ENCODE peak calls at places on chromosome X, in seven cellular contexts. N is A549, H is HCT116, P is SK-N-SH, K is K562, S is HepG2, T is GM12878. V is an unnamed sample.

GRCh38 chrX:139204903-139205667 is 325.5 kb upstream of the F9 start:
- DNase-seq in N (peak; percentile 14), H (no peak), P (peak; percentile 27), K (peak; percentile 62), S (no peak), T (no peak), V (peak; percentile 69)

GRCh38 chrX:115958687-115959359 is 211.7 kb upstream of the AGTR2 start:
- DNase-seq in N (no peak), H (no peak), P (peak; percentile 37), K (no peak), S (no peak), T (no peak), V (no peak)

GRCh38 chrX:50762578-50762977 is 51.4 kb downstream of the SHROOM4 start:
- DNase-seq in N (no peak), H (no peak), P (no peak), K (no peak), S (no peak), T (no peak), V (no peak)

GRCh38 chrX:13293700-13294099 is 26.2 kb downstream of the ATXN3L start:
- DNase-seq in N (no peak), H (no peak), P (no peak), K (no peak), S (no peak), T (no peak), V (no peak)

GRCh38 chrX:119736206-119736764 is 22.1 kb upstream of the SOWAHD start:
- DNase-seq in N (no peak), H (no peak), P (no peak), K (no peak), S (peak; percentile 56), T (no peak), V (no peak)

GRCh38 chrX:153608376-153608775 is 9.4 kb upstream of the CCNQ start:
- DNase-seq in N (no peak), H (no peak), P (no peak), K (no peak), S (no peak), T (no peak), V (no peak)

GRCh38 chrX:2710496-2710895 is 19.4 kb downstream of the CD99 start:
- DNase-seq in N (peak; percentile 81), H (no peak), P (no peak), K (no peak), S (no peak), T (no peak), V (peak; percentile 57)

GRCh38 chrX:2484721-2485459 is 15.9 kb downstream of the DHRSX start:
- DNase-seq in N (no peak), H (no peak), P (no peak), K (no peak), S (no peak), T (no peak), V (peak; percentile 56)

GRCh38 chrX:39903937-39904336 is 193.8 kb downstream of the BCOR start:
- DNase-seq in N (peak; percentile 38), H (no peak), P (no peak), K (no peak), S (no peak), T (no peak), V (no peak)

GRCh38 chrX:22025751-22026150 is 6.4 kb upstream of the PHEX start:
- DNase-seq in N (no peak), H (no peak), P (no peak), K (no peak), S (peak; percentile 46), T (no peak), V (no peak)

GRCh38 chrX:66050140-66050569 is 10.3 kb upstream of the VSIG4 start:
- DNase-seq in N (no peak), H (no peak), P (no peak), K (peak; percentile 12), S (no peak), T (no peak), V (no peak)

GRCh38 chrX:142250502-142250901 is 45.4 kb upstream of the MAGEC2 start:
- DNase-seq in N (no peak), H (no peak), P (no peak), K (no peak), S (no peak), T (no peak), V (no peak)

GRCh38 chrX:145923376-145923775 is 105.7 kb downstream of the SLITRK2 start:
- DNase-seq in N (no peak), H (no peak), P (no peak), K (no peak), S (no peak), T (no peak), V (peak; percentile 23)

GRCh38 chrX:129956765-129957164 is 25.7 kb upstream of the BCORL1 start:
- DNase-seq in N (no peak), H (no peak), P (no peak), K (no peak), S (no peak), T (no peak), V (no peak)

GRCh38 chrX:129958814-129959492 is 23.5 kb upstream of the BCORL1 start:
- DNase-seq in N (no peak), H (no peak), P (no peak), K (no peak), S (no peak), T (no peak), V (no peak)

GRCh38 chrX:129961180-129962083 is 21.0 kb upstream of the BCORL1 start:
- DNase-seq in N (peak; percentile 52), H (peak; percentile 12), P (no peak), K (peak; percentile 91), S (peak; percentile 44), T (peak; percentile 17), V (peak; percentile 80)

GRCh38 chrX:129957241-129958099 is 25.0 kb upstream of the BCORL1 start:
- DNase-seq in N (peak; percentile 73), H (peak; percentile 15), P (peak; percentile 84), K (peak; percentile 89), S (no peak), T (peak; percentile 34), V (peak; percentile 87)

DNA sequence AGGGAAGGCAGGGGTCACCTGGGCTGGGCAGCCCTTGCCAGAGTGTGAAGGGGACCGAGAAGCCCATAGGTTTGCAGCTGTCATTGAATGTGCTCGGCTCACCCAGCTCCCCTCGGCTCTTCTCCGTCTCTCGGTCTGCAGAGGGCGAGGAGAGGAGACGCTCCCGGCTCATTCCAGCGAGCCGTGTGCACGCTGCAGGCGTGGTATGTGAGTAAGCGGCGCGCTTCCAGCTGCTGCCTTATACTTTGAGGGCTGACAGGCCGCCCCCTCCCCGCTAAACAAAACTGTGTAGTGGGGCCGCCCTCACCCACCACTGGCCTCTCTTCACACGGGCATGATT is 23.0 kb upstream of the BCORL1 start:
- DNase-seq in N (no peak), H (no peak), P (no peak), K (peak; percentile 41), S (no peak), T (no peak), V (peak; percentile 40)
- H3K4me1 ChIP-seq in N (peaks cover 11% of the 10 kb centered on the region), H (peaks cover 31% of the 10 kb centered on the region), P (peaks cover 6% of the 10 kb centered on the region), K (peaks cover 39% of the 10 kb centered on the region), S (peaks cover 20% of the 10 kb centered on the region), T (peaks cover 7% of the 10 kb centered on the region), V (peaks cover 3% of the 10 kb centered on the region)

GRCh38 chrX:41384041-41384705 is 50.2 kb downstream of the DDX3X start:
- DNase-seq in N (peak; percentile 89), H (peak; percentile 51), P (no peak), K (peak; percentile 68), S (no peak), T (no peak), V (peak; percentile 15)

GRCh38 chrX:41382699-41383645 is 49.0 kb downstream of the DDX3X start:
- DNase-seq in N (peak; percentile 77), H (peak; percentile 6), P (no peak), K (no peak), S (no peak), T (no peak), V (peak; percentile 11)

GRCh38 chrX:41377624-41378023 is 43.7 kb downstream of the DDX3X start:
- DNase-seq in N (no peak), H (no peak), P (no peak), K (no peak), S (no peak), T (no peak), V (no peak)

GRCh38 chrX:41386222-41386990 is 52.4 kb downstream of the DDX3X start:
- DNase-seq in N (no peak), H (no peak), P (no peak), K (no peak), S (no peak), T (no peak), V (peak; percentile 44)

GRCh38 chrX:41381685-41382084 is 47.7 kb downstream of the DDX3X start:
- DNase-seq in N (peak; percentile 93), H (peak; percentile 56), P (no peak), K (peak; percentile 15), S (peak; percentile 89), T (no peak), V (peak; percentile 13)
- TF ChIP-seq REST in N (no peak), H (no peak), P (no peak), K (no peak), S (no peak), T (no peak), V (no peak)

DNA sequence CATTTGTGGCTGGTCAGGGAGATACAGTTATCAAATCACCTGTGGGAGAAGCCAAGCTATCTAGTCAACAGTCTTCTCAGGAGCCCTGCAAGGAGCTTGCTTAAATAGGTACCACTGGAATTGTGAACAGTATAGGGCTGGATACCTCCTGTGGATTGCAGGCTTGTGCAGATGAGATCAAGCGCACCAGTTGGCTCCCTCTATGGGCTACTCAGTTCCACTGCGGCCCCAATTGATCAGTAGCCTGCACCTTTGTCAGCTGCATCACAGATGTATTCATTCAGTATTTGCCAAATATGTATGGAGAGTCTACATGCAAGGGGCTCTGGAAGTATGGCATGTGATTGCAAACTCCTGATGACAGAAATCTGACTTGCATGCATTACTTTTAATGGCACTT is 28.6 kb downstream of the TEX13A start:
- DNase-seq in N (peak; percentile 10), H (no peak), P (peak; percentile 8), K (no peak), S (no peak), T (no peak), V (peak; percentile 58)
- H3K4me2 ChIP-seq in N (no peak overlapping the region), H (no peak overlapping the region), P (peak overlapping the region; percentile 30), K (no peak overlapping the region), S (no peak overlapping the region), T (no peak overlapping the region), V (no peak overlapping the region)

GRCh38 chrX:45756562-45756961 is 555.9 kb upstream of the DIPK2B start:
- DNase-seq in N (no peak), H (no peak), P (no peak), K (no peak), S (no peak), T (no peak), V (no peak)

GRCh38 chrX:45758319-45758718 is 557.6 kb upstream of the DIPK2B start:
- DNase-seq in N (no peak), H (no peak), P (no peak), K (no peak), S (no peak), T (peak; percentile 61), V (no peak)

GRCh38 chrX:45758738-45759397 is 558.2 kb upstream of the DIPK2B start:
- DNase-seq in N (no peak), H (no peak), P (no peak), K (no peak), S (no peak), T (peak; percentile 64), V (no peak)

GRCh38 chrX:45757272-45757671 is 556.6 kb upstream of the DIPK2B start:
- DNase-seq in N (no peak), H (no peak), P (no peak), K (no peak), S (no peak), T (no peak), V (no peak)

DNA sequence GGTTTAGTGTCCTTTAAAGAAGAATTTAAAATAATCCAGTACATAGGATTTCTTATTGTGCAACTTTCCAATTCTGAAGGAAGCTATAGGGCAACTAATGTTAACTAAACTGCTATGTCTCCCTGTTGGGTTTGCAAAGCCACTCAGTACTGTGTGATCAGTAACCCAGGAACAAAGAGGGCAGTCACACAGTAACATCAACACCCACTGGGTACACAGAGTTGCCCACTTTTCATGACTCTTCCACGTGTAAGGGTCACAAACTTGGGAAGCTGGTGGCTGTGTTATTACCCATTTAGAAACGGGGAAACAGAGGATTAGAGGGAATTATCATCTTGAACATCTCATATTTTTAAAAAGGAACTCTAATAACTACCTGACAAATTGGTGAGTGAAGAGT is 555.0 kb upstream of the DIPK2B start:
- DNase-seq in N (no peak), H (no peak), P (no peak), K (no peak), S (no peak), T (no peak), V (no peak)
- H3K4me1 ChIP-seq in N (peaks cover 64% of the 10 kb centered on the region), H (peaks cover 96% of the 10 kb centered on the region), P (no peaks in the 10 kb centered on the region), K (no peaks in the 10 kb centered on the region), S (peaks cover 23% of the 10 kb centered on the region), T (peaks cover 11% of the 10 kb centered on the region), V (peaks cover 9% of the 10 kb centered on the region)